ENCODE peak calls at places on chromosome 16, in four cellular contexts. One of them, this sample, is unnamed.
A peak's percentile ranks its signal among the peaks of the same experiment; 100 is the strongest.

GRCh38 chr16:22946433-22946832 is 132.5 kb downstream of the HS3ST2 start:
- DNase-seq in cardiac muscle cell: no peak
- DNase-seq in KBM-7: no peak
- DNase-seq in SK-MEL-5: no peak
- DNase-seq in this sample: no peak

GRCh38 chr16:35492225-35492624 is 2032.8 kb downstream of the TP53TG3F start:
- DNase-seq in cardiac muscle cell: no peak
- DNase-seq in KBM-7: no peak
- DNase-seq in SK-MEL-5: no peak
- DNase-seq in this sample: no peak

GRCh38 chr16:14485131-14485551 is 144.9 kb downstream of the PARN start:
- DNase-seq in cardiac muscle cell: no peak
- DNase-seq in KBM-7: no peak
- DNase-seq in SK-MEL-5: no peak
- DNase-seq in this sample: peak; percentile 78

GRCh38 chr16:8863594-8864424 is 5.0 kb downstream of the CARHSP1 start:
- DNase-seq in cardiac muscle cell: peak; percentile 59
- DNase-seq in KBM-7: peak; percentile 32
- DNase-seq in SK-MEL-5: no peak
- DNase-seq in this sample: peak; percentile 38

GRCh38 chr16:87143661-87144121 is 173.5 kb downstream of the C16orf95 start:
- DNase-seq in cardiac muscle cell: no peak
- DNase-seq in KBM-7: no peak
- DNase-seq in SK-MEL-5: no peak
- DNase-seq in this sample: no peak

GRCh38 chr16:12182202-12182601 is 205.7 kb downstream of the SNX29 start:
- DNase-seq in cardiac muscle cell: no peak
- DNase-seq in KBM-7: no peak
- DNase-seq in SK-MEL-5: no peak
- DNase-seq in this sample: no peak

GRCh38 chr16:68276223-68276622 is 11.9 kb downstream of the SLC7A6 start:
- DNase-seq in cardiac muscle cell: no peak
- DNase-seq in KBM-7: no peak
- DNase-seq in SK-MEL-5: no peak
- DNase-seq in this sample: no peak

GRCh38 chr16:4666537-4667202 is 26.7 kb upstream of the NUDT16L1 start:
- DNase-seq in cardiac muscle cell: no peak
- DNase-seq in KBM-7: no peak
- DNase-seq in SK-MEL-5: no peak
- DNase-seq in this sample: no peak

GRCh38 chr16:56363181-56363716 is 62.1 kb downstream of the AMFR start:
- DNase-seq in cardiac muscle cell: no peak
- DNase-seq in KBM-7: no peak
- DNase-seq in SK-MEL-5: no peak
- DNase-seq in this sample: no peak

GRCh38 chr16:88857728-88858339 is 907 bp downstream of the TRAPPC2L start:
- DNase-seq in cardiac muscle cell: peak; percentile 84
- DNase-seq in KBM-7: peak; percentile 76
- DNase-seq in SK-MEL-5: peak; percentile 78
- DNase-seq in this sample: peak; percentile 66

GRCh38 chr16:57764341-57765159 is 29.0 kb downstream of the KATNB1 start:
- DNase-seq in cardiac muscle cell: no peak
- DNase-seq in KBM-7: peak; percentile 32
- DNase-seq in SK-MEL-5: peak; percentile 88
- DNase-seq in this sample: peak; percentile 80

GRCh38 chr16:4936991-4937781 is at the start of gene PPL:
- DNase-seq in cardiac muscle cell: peak; percentile 93
- DNase-seq in KBM-7: no peak
- DNase-seq in SK-MEL-5: no peak
- DNase-seq in this sample: no peak

GRCh38 chr16:89407282-89407924 is 83.0 kb downstream of the ANKRD11 start:
- DNase-seq in cardiac muscle cell: no peak
- DNase-seq in KBM-7: peak; percentile 68
- DNase-seq in SK-MEL-5: no peak
- DNase-seq in this sample: no peak

GRCh38 chr16:86886651-86887050 is 308.3 kb downstream of the FOXL1 start:
- DNase-seq in cardiac muscle cell: no peak
- DNase-seq in KBM-7: no peak
- DNase-seq in SK-MEL-5: no peak
- DNase-seq in this sample: no peak

GRCh38 chr16:84486551-84487235 is 17.8 kb downstream of the MEAK7 start:
- DNase-seq in cardiac muscle cell: no peak
- DNase-seq in KBM-7: no peak
- DNase-seq in SK-MEL-5: no peak
- DNase-seq in this sample: no peak

GRCh38 chr16:84841787-84842300 is 22.1 kb downstream of the CRISPLD2 start:
- DNase-seq in cardiac muscle cell: no peak
- DNase-seq in KBM-7: no peak
- DNase-seq in SK-MEL-5: no peak
- DNase-seq in this sample: no peak